ENCODE peak calls at places on chromosomes 7 and 10, in eight cellular contexts. D is T-helper 9 cell; L is stimulated activated CD8-positive, alpha-beta memory T cell treated with anti-CD3 and anti-CD28 coated beads, Interleukin-2, amount 100 ng/mL, for 1 hour; C is activated T-cell treated with anti-CD3 and anti-CD28 coated beads, Interleukin-2, amount 50 U/mL, for 72 hours; A is hippocampal formation; H is stimulated activated CD4-positive, alpha-beta T cell treated with anti-CD3 and anti-CD28 coated beads, Interleukin-1b, Interleukin-23, amount 100 ng/mL, for 1 hour; E is substantia nigra; O is WTC11. F is an unnamed sample.

GRCh38 chr7:39248041-39248692 is 270.5 kb downstream of the POU6F2 start:
- DNase-seq in D (no peak), L (no peak), C (no peak), A (no peak), H (no peak), E (no peak), O (no peak), F (no peak)

GRCh38 chr7:117715784-117716445 is 157.3 kb downstream of the CTTNBP2 start:
- DNase-seq in D (no peak), L (no peak), C (peak; percentile 11), A (peak; percentile 77), H (no peak), E (no peak), O (peak; percentile 31), F (no peak)

GRCh38 chr7:106504207-106504606 is 156.8 kb downstream of the CCDC71L start:
- DNase-seq in D (no peak), L (no peak), C (no peak), A (no peak), H (no peak), E (no peak), O (no peak), F (no peak)

GRCh38 chr10:4034907-4035581 is 250.0 kb upstream of the KLF6 start:
- DNase-seq in D (no peak), L (no peak), C (peak; percentile 15), A (no peak), H (no peak), E (no peak), O (no peak), F (no peak)

GRCh38 chr7:100373261-100373831 is at the start of gene PILRA:
- DNase-seq in D (no peak), L (no peak), C (no peak), A (no peak), H (no peak), E (no peak), O (no peak), F (no peak)

GRCh38 chr10:71845410-71846406 is 5.3 kb downstream of the PSAP start:
- DNase-seq in D (no peak), L (no peak), C (no peak), A (no peak), H (no peak), E (no peak), O (no peak), F (no peak)

GRCh38 chr7:3835102-3835501 is 534.0 kb downstream of the SDK1 start:
- DNase-seq in D (no peak), L (no peak), C (no peak), A (no peak), H (no peak), E (no peak), O (no peak), F (no peak)

GRCh38 chr7:140646931-140647647 is 6.5 kb upstream of the DENND2A start:
- DNase-seq in D (peak; percentile 12), L (no peak), C (peak; percentile 42), A (no peak), H (no peak), E (no peak), O (peak; percentile 74), F (no peak)

GRCh38 chr7:234712-235553 is 42.6 kb downstream of the FAM20C start:
- DNase-seq in D (no peak), L (no peak), C (no peak), A (no peak), H (no peak), E (no peak), O (no peak), F (no peak)

GRCh38 chr10:65891073-65891981 is 1034.5 kb upstream of the LRRTM3 start:
- DNase-seq in D (no peak), L (no peak), C (no peak), A (no peak), H (no peak), E (no peak), O (no peak), F (no peak)

GRCh38 chr7:727104-727805 is at the start of gene PRKAR1B:
- DNase-seq in D (no peak), L (no peak), C (peak; percentile 17), A (no peak), H (no peak), E (no peak), O (peak; percentile 54), F (no peak)

GRCh38 chr7:64878684-64879083 is 24.4 kb upstream of the ZNF273 start:
- DNase-seq in D (no peak), L (no peak), C (no peak), A (no peak), H (no peak), E (no peak), O (no peak), F (no peak)

GRCh38 chr7:100641860-100642533 is 645 bp upstream of the TFR2 start:
- DNase-seq in D (no peak), L (no peak), C (no peak), A (no peak), H (no peak), E (no peak), O (no peak), F (no peak)

GRCh38 chr10:79266543-79267312 is 80.5 kb upstream of the PPIF start:
- DNase-seq in D (no peak), L (no peak), C (peak; percentile 60), A (peak; percentile 62), H (no peak), E (no peak), O (no peak), F (peak; percentile 38)

GRCh38 chr10:85315657-85316056 is 987.3 kb downstream of the CCSER2 start:
- DNase-seq in D (no peak), L (no peak), C (no peak), A (no peak), H (no peak), E (no peak), O (no peak), F (no peak)

GRCh38 chr7:79820387-79820786 is 314.2 kb upstream of the GNAI1 start:
- DNase-seq in D (no peak), L (no peak), C (no peak), A (peak; percentile 43), H (no peak), E (no peak), O (no peak), F (peak; percentile 1)

GRCh38 chr7:31488562-31489203 is 25.2 kb upstream of the ITPRID1 start:
- DNase-seq in D (no peak), L (no peak), C (peak; percentile 62), A (peak; percentile 35), H (no peak), E (peak; percentile 9), O (peak; percentile 85), F (no peak)

GRCh38 chr7:595621-596010 is 76.0 kb upstream of the PDGFA start:
- DNase-seq in D (no peak), L (no peak), C (no peak), A (no peak), H (no peak), E (no peak), O (no peak), F (no peak)

GRCh38 chr10:68106656-68107055 is 2.6 kb upstream of the MYPN start:
- DNase-seq in D (no peak), L (no peak), C (no peak), A (no peak), H (no peak), E (no peak), O (no peak), F (no peak)

GRCh38 chr10:7410800-7411670 is at the start of gene SFMBT2:
- DNase-seq in D (peak; percentile 53), L (no peak), C (peak; percentile 74), A (peak; percentile 44), H (peak; percentile 33), E (peak; percentile 79), O (peak; percentile 77), F (peak; percentile 30)

GRCh38 chr7:116393654-116394053 is 105.9 kb upstream of the CAV2 start:
- DNase-seq in D (no peak), L (no peak), C (no peak), A (no peak), H (no peak), E (no peak), O (no peak), F (no peak)

GRCh38 chr7:3558410-3558809 is 257.4 kb downstream of the SDK1 start:
- DNase-seq in D (no peak), L (no peak), C (no peak), A (no peak), H (no peak), E (no peak), O (no peak), F (no peak)

GRCh38 chr7:75038508-75038907 is 35.1 kb downstream of the RCC1L start:
- DNase-seq in D (no peak), L (no peak), C (no peak), A (no peak), H (no peak), E (no peak), O (no peak), F (no peak)

GRCh38 chr10:122648599-122649428 is 50.8 kb downstream of the C10orf120 start:
- DNase-seq in D (no peak), L (no peak), C (peak; percentile 26), A (peak; percentile 60), H (no peak), E (peak; percentile 43), O (peak; percentile 78), F (peak; percentile 31)

GRCh38 chr10:129707406-129708388 is 240.7 kb downstream of the MGMT start:
- DNase-seq in D (no peak), L (no peak), C (no peak), A (no peak), H (no peak), E (no peak), O (no peak), F (no peak)

GRCh38 chr7:17298102-17298839 is at the start of gene AHR:
- DNase-seq in D (peak; percentile 86), L (peak; percentile 81), C (peak; percentile 88), A (peak; percentile 91), H (peak; percentile 80), E (peak; percentile 70), O (peak; percentile 78), F (peak; percentile 91)

GRCh38 chr7:100539436-100540006 is 518 bp downstream of the AGFG2 start:
- DNase-seq in D (no peak), L (no peak), C (no peak), A (no peak), H (no peak), E (no peak), O (peak; percentile 30), F (no peak)

GRCh38 chr10:44069573-44069972 is 315.3 kb downstream of the CXCL12 start:
- DNase-seq in D (no peak), L (no peak), C (no peak), A (no peak), H (no peak), E (no peak), O (no peak), F (no peak)

GRCh38 chr10:97768322-97769315 is 3.2 kb downstream of the SFRP5 start:
- DNase-seq in D (no peak), L (no peak), C (no peak), A (no peak), H (no peak), E (no peak), O (no peak), F (no peak)

GRCh38 chr10:59550061-59550460 is 159.6 kb downstream of the SLC16A9 start:
- DNase-seq in D (no peak), L (no peak), C (no peak), A (no peak), H (no peak), E (no peak), O (no peak), F (no peak)

GRCh38 chr10:49398000-49398861 is 2.3 kb upstream of the DRGX start:
- DNase-seq in D (peak; percentile 53), L (peak; percentile 26), C (peak; percentile 69), A (no peak), H (no peak), E (no peak), O (peak; percentile 78), F (peak; percentile 4)